ENCODE peak calls at places on chromosome 16, in five cellular contexts. One of them, this sample, is unnamed.

GRCh38 chr16:89507219-89507833 is 877 bp upstream of the SPG7 start:
- DNase-seq in G401: peak
- DNase-seq in CD8-positive, alpha-beta T cell: no peak
- DNase-seq in ELR: no peak
- DNase-seq in HCEC 1CT: no peak
- DNase-seq in this sample: no peak

GRCh38 chr16:67149276-67150057 is 1.3 kb downstream of the B3GNT9 start:
- DNase-seq in G401: no peak
- DNase-seq in CD8-positive, alpha-beta T cell: no peak
- DNase-seq in ELR: no peak
- DNase-seq in HCEC 1CT: no peak
- DNase-seq in this sample: no peak

GRCh38 chr16:84795338-84796053 is 24.3 kb upstream of the CRISPLD2 start:
- DNase-seq in G401: no peak
- DNase-seq in CD8-positive, alpha-beta T cell: no peak
- DNase-seq in ELR: peak
- DNase-seq in HCEC 1CT: peak
- DNase-seq in this sample: no peak

GRCh38 chr16:73059779-73060178 is 11.9 kb upstream of the ZFHX3 start:
- DNase-seq in G401: no peak
- DNase-seq in CD8-positive, alpha-beta T cell: no peak
- DNase-seq in ELR: no peak
- DNase-seq in HCEC 1CT: no peak
- DNase-seq in this sample: no peak

GRCh38 chr16:1470543-1471251 is 4.1 kb downstream of the CLCN7 start:
- DNase-seq in G401: no peak
- DNase-seq in CD8-positive, alpha-beta T cell: no peak
- DNase-seq in ELR: peak
- DNase-seq in HCEC 1CT: peak
- DNase-seq in this sample: no peak

GRCh38 chr16:48538746-48539484 is 71.1 kb downstream of the N4BP1 start:
- DNase-seq in G401: no peak
- DNase-seq in CD8-positive, alpha-beta T cell: peak
- DNase-seq in ELR: no peak
- DNase-seq in HCEC 1CT: no peak
- DNase-seq in this sample: no peak

GRCh38 chr16:23296994-23297393 is 5.1 kb upstream of the SCNN1B start:
- DNase-seq in G401: no peak
- DNase-seq in CD8-positive, alpha-beta T cell: no peak
- DNase-seq in ELR: peak
- DNase-seq in HCEC 1CT: no peak
- DNase-seq in this sample: peak

GRCh38 chr16:27107185-27107592 is 40.5 kb downstream of the C16orf82 start:
- DNase-seq in G401: no peak
- DNase-seq in CD8-positive, alpha-beta T cell: no peak
- DNase-seq in ELR: no peak
- DNase-seq in HCEC 1CT: no peak
- DNase-seq in this sample: no peak

GRCh38 chr16:47475786-47476185 is 14.7 kb downstream of the PHKB start:
- DNase-seq in G401: no peak
- DNase-seq in CD8-positive, alpha-beta T cell: no peak
- DNase-seq in ELR: no peak
- DNase-seq in HCEC 1CT: peak
- DNase-seq in this sample: no peak

GRCh38 chr16:56481468-56482112 is 30.2 kb downstream of the OGFOD1 start:
- DNase-seq in G401: no peak
- DNase-seq in CD8-positive, alpha-beta T cell: no peak
- DNase-seq in ELR: peak
- DNase-seq in HCEC 1CT: peak
- DNase-seq in this sample: no peak

GRCh38 chr16:29784901-29785500 is 5.5 kb upstream of the KIF22 start:
- DNase-seq in G401: peak
- DNase-seq in CD8-positive, alpha-beta T cell: peak
- DNase-seq in ELR: peak
- DNase-seq in HCEC 1CT: peak
- DNase-seq in this sample: peak

GRCh38 chr16:84588991-84589390 is 28.9 kb downstream of the COTL1 start:
- DNase-seq in G401: no peak
- DNase-seq in CD8-positive, alpha-beta T cell: no peak
- DNase-seq in ELR: no peak
- DNase-seq in HCEC 1CT: no peak
- DNase-seq in this sample: no peak

GRCh38 chr16:79004281-79004680 is 596.3 kb downstream of the MAF start:
- DNase-seq in G401: no peak
- DNase-seq in CD8-positive, alpha-beta T cell: no peak
- DNase-seq in ELR: no peak
- DNase-seq in HCEC 1CT: no peak
- DNase-seq in this sample: no peak

GRCh38 chr16:47392114-47392513 is 68.7 kb downstream of the ITFG1 start:
- DNase-seq in G401: no peak
- DNase-seq in CD8-positive, alpha-beta T cell: no peak
- DNase-seq in ELR: peak
- DNase-seq in HCEC 1CT: no peak
- DNase-seq in this sample: peak

GRCh38 chr16:30395155-30395991 is at the start of gene ZNF48:
- DNase-seq in G401: peak
- DNase-seq in CD8-positive, alpha-beta T cell: peak
- DNase-seq in ELR: peak
- DNase-seq in HCEC 1CT: peak
- DNase-seq in this sample: peak

GRCh38 chr16:20901441-20902112 is 1.0 kb downstream of the LYRM1 start:
- DNase-seq in G401: peak
- DNase-seq in CD8-positive, alpha-beta T cell: peak
- DNase-seq in ELR: peak
- DNase-seq in HCEC 1CT: peak
- DNase-seq in this sample: peak

GRCh38 chr16:3152022-3152272 is 17.1 kb downstream of the ZNF213 start:
- DNase-seq in G401: no peak
- DNase-seq in CD8-positive, alpha-beta T cell: no peak
- DNase-seq in ELR: no peak
- DNase-seq in HCEC 1CT: no peak
- DNase-seq in this sample: no peak

GRCh38 chr16:582614-583331 is 7.1 kb upstream of the RAB40C start:
- DNase-seq in G401: peak
- DNase-seq in CD8-positive, alpha-beta T cell: no peak
- DNase-seq in ELR: no peak
- DNase-seq in HCEC 1CT: no peak
- DNase-seq in this sample: no peak

GRCh38 chr16:47142469-47143328 is 1.0 kb downstream of the NETO2 start:
- DNase-seq in G401: peak
- DNase-seq in CD8-positive, alpha-beta T cell: peak
- DNase-seq in ELR: peak
- DNase-seq in HCEC 1CT: peak
- DNase-seq in this sample: peak

GRCh38 chr16:8850279-8850885 is 18.4 kb downstream of the CARHSP1 start:
- DNase-seq in G401: no peak
- DNase-seq in CD8-positive, alpha-beta T cell: no peak
- DNase-seq in ELR: peak
- DNase-seq in HCEC 1CT: peak
- DNase-seq in this sample: no peak

GRCh38 chr16:9258423-9259051 is 167.1 kb downstream of the HAPSTR1 start:
- DNase-seq in G401: peak
- DNase-seq in CD8-positive, alpha-beta T cell: peak
- DNase-seq in ELR: peak
- DNase-seq in HCEC 1CT: no peak
- DNase-seq in this sample: peak

GRCh38 chr16:74700206-74701040 is at the start of gene MLKL:
- DNase-seq in G401: no peak
- DNase-seq in CD8-positive, alpha-beta T cell: peak
- DNase-seq in ELR: peak
- DNase-seq in HCEC 1CT: peak
- DNase-seq in this sample: peak

GRCh38 chr16:73019456-73020362 is 28.2 kb downstream of the ZFHX3 start:
- DNase-seq in G401: no peak
- DNase-seq in CD8-positive, alpha-beta T cell: no peak
- DNase-seq in ELR: peak
- DNase-seq in HCEC 1CT: peak
- DNase-seq in this sample: no peak

GRCh38 chr16:57998992-57999365 is 1.5 kb downstream of the ZNF319 start:
- DNase-seq in G401: no peak
- DNase-seq in CD8-positive, alpha-beta T cell: no peak
- DNase-seq in ELR: no peak
- DNase-seq in HCEC 1CT: no peak
- DNase-seq in this sample: no peak

GRCh38 chr16:3444032-3444388 is 530 bp downstream of the NAA60 start:
- DNase-seq in G401: no peak
- DNase-seq in CD8-positive, alpha-beta T cell: no peak
- DNase-seq in ELR: peak
- DNase-seq in HCEC 1CT: peak
- DNase-seq in this sample: peak

GRCh38 chr16:27974896-27975540 is 88.5 kb downstream of the GSG1L start:
- DNase-seq in G401: no peak
- DNase-seq in CD8-positive, alpha-beta T cell: no peak
- DNase-seq in ELR: no peak
- DNase-seq in HCEC 1CT: no peak
- DNase-seq in this sample: no peak

GRCh38 chr16:71230122-71230845 is at the start of gene HYDIN:
- DNase-seq in G401: no peak
- DNase-seq in CD8-positive, alpha-beta T cell: no peak
- DNase-seq in ELR: peak
- DNase-seq in HCEC 1CT: no peak
- DNase-seq in this sample: no peak

GRCh38 chr16:67014641-67015315 is 14.2 kb upstream of the CBFB start:
- DNase-seq in G401: no peak
- DNase-seq in CD8-positive, alpha-beta T cell: no peak
- DNase-seq in ELR: no peak
- DNase-seq in HCEC 1CT: no peak
- DNase-seq in this sample: no peak

GRCh38 chr16:31439519-31439918 is 3.1 kb downstream of the ZNF843 start:
- DNase-seq in G401: no peak
- DNase-seq in CD8-positive, alpha-beta T cell: no peak
- DNase-seq in ELR: no peak
- DNase-seq in HCEC 1CT: no peak
- DNase-seq in this sample: no peak

GRCh38 chr16:77246160-77246559 is 47.0 kb downstream of the SYCE1L start:
- DNase-seq in G401: no peak
- DNase-seq in CD8-positive, alpha-beta T cell: no peak
- DNase-seq in ELR: no peak
- DNase-seq in HCEC 1CT: no peak
- DNase-seq in this sample: no peak

GRCh38 chr16:74841469-74841868 is 66.8 kb upstream of the FA2H start:
- DNase-seq in G401: no peak
- DNase-seq in CD8-positive, alpha-beta T cell: no peak
- DNase-seq in ELR: no peak
- DNase-seq in HCEC 1CT: no peak
- DNase-seq in this sample: no peak

GRCh38 chr16:73356401-73357079 is 308.6 kb upstream of the ZFHX3 start:
- DNase-seq in G401: no peak
- DNase-seq in CD8-positive, alpha-beta T cell: no peak
- DNase-seq in ELR: no peak
- DNase-seq in HCEC 1CT: no peak
- DNase-seq in this sample: no peak

GRCh38 chr16:84950906-84951305 is 60.4 kb downstream of the ZDHHC7 start:
- DNase-seq in G401: no peak
- DNase-seq in CD8-positive, alpha-beta T cell: no peak
- DNase-seq in ELR: peak
- DNase-seq in HCEC 1CT: peak
- DNase-seq in this sample: peak

GRCh38 chr16:75603241-75603640 is 19.8 kb downstream of the ADAT1 start:
- DNase-seq in G401: no peak
- DNase-seq in CD8-positive, alpha-beta T cell: no peak
- DNase-seq in ELR: no peak
- DNase-seq in HCEC 1CT: no peak
- DNase-seq in this sample: no peak

GRCh38 chr16:11327277-11328171 is 17.7 kb upstream of the RMI2 start:
- DNase-seq in G401: no peak
- DNase-seq in CD8-positive, alpha-beta T cell: no peak
- DNase-seq in ELR: no peak
- DNase-seq in HCEC 1CT: no peak
- DNase-seq in this sample: peak